ENCODE peak calls at places on chromosomes 11 and 22, in five cellular contexts. I is ovary, R is IMR-90, T is prostate gland, Q is HepG2. M is an unnamed sample. For H3K4me1, the result is how much of the 10 kb centered on the place peaks cover.

GRCh38 chr22:42303304-42304020 is 33.0 kb upstream of the TCF20 start:
- DNase-seq in I (no peak), R (no peak), T (no peak), Q (peak), M (no peak)

GRCh38 chr22:49961601-49962011 is 1.0 kb downstream of the PIM3 start:
- DNase-seq in I (no peak), R (no peak), T (no peak), Q (no peak), M (no peak)

GRCh38 chr11:3223932-3224729 is 5.5 kb upstream of the MRGPRG start:
- DNase-seq in I (no peak), R (no peak), T (no peak), Q (no peak), M (no peak)

GRCh38 chr11:95485115-95485900 is 254.3 kb upstream of the SESN3 start:
- DNase-seq in I (no peak), R (no peak), T (no peak), Q (no peak), M (no peak)

GRCh38 chr11:82577246-82577645 is 156.4 kb downstream of the FAM181B start:
- DNase-seq in I (no peak), R (no peak), T (no peak), Q (no peak), M (no peak)

GRCh38 chr11:117356126-117356761 is 28.6 kb downstream of the CEP164 start:
- DNase-seq in I (no peak), R (no peak), T (no peak), Q (no peak), M (no peak)

GRCh38 chr11:396511-396947 is 2.5 kb downstream of the PKP3 start:
- DNase-seq in I (no peak), R (no peak), T (no peak), Q (peak), M (no peak)

GRCh38 chr11:61079416-61080150 is 22.7 kb upstream of the CD5 start:
- DNase-seq in I (no peak), R (no peak), T (no peak), Q (no peak), M (no peak)

GRCh38 chr11:107785401-107785800 is 73.2 kb downstream of the SLC35F2 start:
- DNase-seq in I (no peak), R (peak), T (no peak), Q (no peak), M (no peak)

GRCh38 chr11:112963368-112963955 is 2.2 kb downstream of the NCAM1 start:
- DNase-seq in I (peak), R (no peak), T (no peak), Q (no peak), M (peak)

GRCh38 chr22:43007519-43008102 is 7.3 kb downstream of the PACSIN2 start:
- DNase-seq in I (no peak), R (peak), T (no peak), Q (peak), M (peak)

GRCh38 chr11:118672865-118673264 is 6.6 kb downstream of the TREH start:
- DNase-seq in I (no peak), R (no peak), T (no peak), Q (no peak), M (no peak)

GRCh38 chr11:47184711-47185304 is 1.4 kb downstream of the PACSIN3 start:
- DNase-seq in I (no peak), R (no peak), T (no peak), Q (peak), M (no peak)

GRCh38 chr11:8871283-8871775 is 39.7 kb upstream of the AKIP1 start:
- DNase-seq in I (peak), R (peak), T (peak), Q (peak), M (peak)

GRCh38 chr11:122686106-122686505 is 30.6 kb downstream of the UBASH3B start:
- DNase-seq in I (no peak), R (peak), T (no peak), Q (no peak), M (peak)
- H3K4me1 ChIP-seq in I (under half), R (under half), T (under half), Q (under half), M (under half)

GRCh38 chr11:27719575-27719925 is 19.3 kb upstream of the BDNF start:
- DNase-seq in I (no peak), R (no peak), T (no peak), Q (no peak), M (no peak)

GRCh38 chr11:27718853-27719574 is 18.8 kb upstream of the BDNF start:
- DNase-seq in I (no peak), R (peak), T (no peak), Q (no peak), M (peak)

GRCh38 chr11:27717377-27717776 is 17.1 kb upstream of the BDNF start:
- DNase-seq in I (no peak), R (no peak), T (no peak), Q (no peak), M (no peak)

GRCh38 chr11:27717801-27718229 is 17.6 kb upstream of the BDNF start:
- DNase-seq in I (no peak), R (no peak), T (no peak), Q (no peak), M (no peak)

DNA sequence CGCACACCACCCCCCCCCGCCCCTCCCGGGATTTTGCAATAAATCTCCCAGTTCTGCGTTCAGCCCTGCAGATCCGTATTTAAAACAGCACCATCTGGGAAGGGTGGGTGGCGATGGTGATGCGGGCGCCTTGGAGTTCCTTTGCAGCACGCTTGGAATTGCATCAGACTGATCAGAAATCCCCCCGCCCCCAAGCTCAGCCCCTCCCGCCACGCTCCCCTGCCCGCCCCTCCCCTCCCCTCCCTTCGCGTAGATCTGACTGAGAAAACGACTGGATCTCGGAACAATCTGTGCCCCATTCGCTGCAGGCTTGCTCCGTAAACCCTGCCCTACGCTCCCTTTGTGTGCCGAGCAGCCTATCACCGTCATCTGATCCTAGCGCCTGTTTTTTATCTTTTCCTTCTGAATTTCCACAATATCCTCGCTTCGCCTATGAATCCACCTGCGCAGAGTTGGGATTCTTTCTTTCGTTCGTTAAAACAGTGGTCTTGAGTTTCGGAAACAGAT is 18.1 kb upstream of the BDNF start:
- DNase-seq in I (no peak), R (peak), T (no peak), Q (no peak), M (peak)
- H3K4me3 ChIP-seq in I (no peak), R (peak), T (peak), Q (no peak), M (peak)

GRCh38 chr11:35036642-35037041 is 102.3 kb upstream of the CD44 start:
- DNase-seq in I (no peak), R (no peak), T (no peak), Q (no peak), M (no peak)
- H3K4me1 ChIP-seq in I (under half), R (under half), T (under half), Q (under half), M (under half)

DNA sequence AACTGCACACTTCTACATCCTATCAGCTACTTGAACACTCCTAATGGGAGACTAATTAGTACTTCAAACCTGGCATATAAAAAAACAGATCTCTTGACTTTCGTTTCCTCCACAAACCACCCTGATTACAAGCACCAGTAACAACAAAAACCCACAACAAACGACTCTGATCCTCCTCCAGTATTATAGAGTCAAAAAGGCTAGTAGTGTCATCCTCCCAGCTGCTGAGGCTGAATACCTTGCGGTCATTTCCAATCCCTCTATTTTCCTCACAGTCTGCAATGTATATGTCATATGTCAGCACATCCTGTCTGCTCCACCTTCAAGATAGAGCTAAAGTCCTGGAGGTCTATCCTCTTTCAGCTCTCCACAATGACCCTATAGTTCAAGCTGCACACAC is 688.9 kb upstream of the RAG2 start:
- DNase-seq in I (no peak), R (no peak), T (no peak), Q (no peak), M (no peak)
- H3K4me3 ChIP-seq in I (no peak), R (no peak), T (no peak), Q (no peak), M (no peak)

DNA sequence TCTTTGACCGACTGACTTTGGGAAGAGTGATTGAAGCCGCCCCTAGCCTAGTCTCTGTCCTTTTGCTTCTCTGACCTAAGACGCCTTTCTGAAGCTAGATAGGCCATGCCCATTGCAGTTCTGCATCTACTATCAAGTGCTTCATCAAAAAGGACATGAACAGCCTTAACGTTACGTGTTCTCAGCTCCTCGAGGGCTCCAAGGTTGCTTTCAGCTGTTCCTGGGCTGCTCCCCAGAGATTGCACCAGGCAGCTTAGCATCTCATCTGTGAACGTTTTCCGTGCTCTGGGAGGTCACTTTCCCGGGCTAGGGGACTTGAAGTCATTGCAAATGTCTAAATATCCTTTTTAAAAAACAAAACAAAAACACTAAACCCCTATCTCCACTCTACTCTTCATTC is 13.9 kb downstream of the MICAL2 start:
- DNase-seq in I (no peak), R (no peak), T (no peak), Q (no peak), M (no peak)
- H3K4me1 ChIP-seq in I (under half), R (half or more), T (under half), Q (under half), M (under half)

GRCh38 chr22:37218771-37219411 is 6.6 kb upstream of the SSTR3 start:
- DNase-seq in I (no peak), R (no peak), T (no peak), Q (no peak), M (no peak)
- H3K4me3 ChIP-seq in I (no peak), R (no peak), T (no peak), Q (no peak), M (no peak)

GRCh38 chr11:67412495-67413179 is 2.8 kb upstream of the CARNS1 start:
- DNase-seq in I (no peak), R (no peak), T (no peak), Q (no peak), M (no peak)
- H3K4me1 ChIP-seq in I (under half), R (under half), T (under half), Q (half or more), M (under half)